ENCODE peak calls at places on chromosomes 13 and 19, in six cellular contexts. Z is sigmoid colon, R is HCT116, K is H1, B is SK-N-SH, Y is Panc1. X is an unnamed sample. For H3K9me3, the result is how much of the 10 kb centered on the place peaks cover.

GRCh38 chr13:74487091-74487722 is 353.0 kb upstream of the KLF12 start:
- DNase-seq in Z (no peak), R (no peak), K (no peak), B (no peak), Y (no peak), X (no peak)

GRCh38 chr13:113426591-113426986 is 26.7 kb downstream of the ADPRHL1 start:
- DNase-seq in Z (no peak), R (no peak), K (no peak), B (no peak), Y (no peak), X (no peak)

GRCh38 chr19:38700933-38701454 is 43.3 kb downstream of the CAPN12 start:
- DNase-seq in Z (no peak), R (no peak), K (no peak), B (no peak), Y (no peak), X (no peak)

GRCh38 chr13:77016888-77017623 is 9.9 kb downstream of the FBXL3 start:
- DNase-seq in Z (no peak), R (no peak), K (no peak), B (no peak), Y (no peak), X (no peak)

GRCh38 chr13:40114305-40114896 is 458.9 kb downstream of the COG6 start:
- DNase-seq in Z (no peak), R (no peak), K (no peak), B (no peak), Y (no peak), X (no peak)

GRCh38 chr19:16660763-16661479 is at the start of gene TMEM38A:
- DNase-seq in Z (peak), R (no peak), K (peak), B (peak), Y (no peak), X (peak)

GRCh38 chr19:29590278-29590677 is 15.8 kb upstream of the POP4 start:
- DNase-seq in Z (no peak), R (no peak), K (no peak), B (no peak), Y (no peak), X (no peak)

GRCh38 chr13:73228546-73228945 is 169.7 kb downstream of the KLF5 start:
- DNase-seq in Z (no peak), R (no peak), K (no peak), B (no peak), Y (no peak), X (no peak)

GRCh38 chr13:30877335-30877734 is 28.7 kb upstream of the MEDAG start:
- DNase-seq in Z (no peak), R (no peak), K (no peak), B (no peak), Y (no peak), X (no peak)

GRCh38 chr19:43148233-43148632 is 38.1 kb downstream of the PSG5 start:
- DNase-seq in Z (no peak), R (no peak), K (no peak), B (no peak), Y (no peak), X (no peak)

GRCh38 chr13:100269837-100270236 is 180.9 kb downstream of the PCCA start:
- DNase-seq in Z (peak), R (no peak), K (no peak), B (no peak), Y (no peak), X (peak)

GRCh38 chr13:23558675-23559536 is 11.3 kb upstream of the TNFRSF19 start:
- DNase-seq in Z (peak), R (peak), K (no peak), B (peak), Y (no peak), X (no peak)

GRCh38 chr19:31586282-31586681 is 237.0 kb upstream of the TSHZ3 start:
- DNase-seq in Z (no peak), R (no peak), K (no peak), B (no peak), Y (no peak), X (no peak)

GRCh38 chr19:31770220-31770619 is 421.0 kb upstream of the TSHZ3 start:
- DNase-seq in Z (no peak), R (no peak), K (no peak), B (no peak), Y (no peak), X (no peak)

GRCh38 chr19:40827386-40828247 is 22.6 kb downstream of the CYP2A6 start:
- DNase-seq in Z (no peak), R (no peak), K (no peak), B (no peak), Y (no peak), X (no peak)

GRCh38 chr19:35642312-35642711 is 767 bp downstream of the ETV2 start:
- DNase-seq in Z (no peak), R (no peak), K (peak), B (no peak), Y (no peak), X (no peak)

GRCh38 chr13:66329988-66330429 is 900.1 kb downstream of the PCDH9 start:
- DNase-seq in Z (no peak), R (no peak), K (no peak), B (no peak), Y (no peak), X (no peak)

GRCh38 chr13:28557725-28558124 is 62.8 kb upstream of the FLT1 start:
- DNase-seq in Z (no peak), R (no peak), K (no peak), B (no peak), Y (no peak), X (no peak)

GRCh38 chr13:29749401-29750177 is 100.8 kb downstream of the UBL3 start:
- DNase-seq in Z (no peak), R (no peak), K (no peak), B (no peak), Y (no peak), X (no peak)

GRCh38 chr13:43095771-43096719 is 72.7 kb downstream of the DNAJC15 start:
- DNase-seq in Z (no peak), R (no peak), K (no peak), B (no peak), Y (no peak), X (no peak)

GRCh38 chr13:35354305-35354704 is 122.2 kb downstream of the MAB21L1 start:
- DNase-seq in Z (no peak), R (no peak), K (no peak), B (no peak), Y (no peak), X (no peak)

GRCh38 chr13:93620366-93620765 is 393.8 kb downstream of the GPC6 start:
- DNase-seq in Z (no peak), R (no peak), K (no peak), B (no peak), Y (no peak), X (no peak)

GRCh38 chr19:3095375-3096191 is 1.4 kb downstream of the GNA11 start:
- DNase-seq in Z (no peak), R (no peak), K (peak), B (no peak), Y (no peak), X (peak)
- TF ChIP-seq POLR2AphosphoS5 in Z (no peak), R (no peak), K (no peak), B (no peak), Y (no peak), X (no peak)

DNA sequence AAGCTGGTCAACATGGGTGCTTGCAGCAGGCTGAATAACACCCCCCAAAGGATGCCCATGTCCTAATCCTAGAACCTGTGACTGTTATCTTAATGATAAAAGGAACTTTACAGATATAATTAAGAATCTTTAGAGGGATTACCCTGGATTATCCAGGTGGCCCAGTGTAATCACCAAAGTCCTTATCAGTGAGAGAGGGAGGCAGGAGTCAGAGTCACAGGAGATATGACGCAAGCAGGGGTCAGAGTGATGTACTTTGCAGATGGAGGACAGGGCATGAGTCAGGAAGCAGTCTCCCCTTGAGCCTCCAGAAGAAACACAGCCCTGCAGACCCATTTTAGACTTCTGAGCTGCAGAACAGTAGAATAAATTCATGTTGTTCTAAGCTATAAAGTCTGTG is 9.8 kb downstream of the ZNF606 start:
- DNase-seq in Z (no peak), R (no peak), K (no peak), B (no peak), Y (no peak), X (no peak)
- H3K9me3 ChIP-seq in Z (half or more), R (under half), K (under half), B (under half), Y (under half), X (under half)

GRCh38 chr13:49082653-49083536 is 107.2 kb downstream of the FNDC3A start:
- DNase-seq in Z (no peak), R (no peak), K (no peak), B (no peak), Y (no peak), X (no peak)
- H3K4me3 ChIP-seq in Z (no peak), R (no peak), K (no peak), B (no peak), Y (no peak), X (no peak)

GRCh38 chr19:13964776-13965175 is 12.5 kb downstream of the DCAF15 start:
- DNase-seq in Z (no peak), R (no peak), K (no peak), B (no peak), Y (no peak), X (no peak)

GRCh38 chr19:13962738-13963602 is 10.7 kb downstream of the DCAF15 start:
- DNase-seq in Z (no peak), R (no peak), K (peak), B (no peak), Y (no peak), X (no peak)

GRCh38 chr19:13965377-13965896 is 13.1 kb downstream of the DCAF15 start:
- DNase-seq in Z (no peak), R (no peak), K (no peak), B (no peak), Y (no peak), X (no peak)

GRCh38 chr19:13961826-13962737 is 9.8 kb downstream of the DCAF15 start:
- DNase-seq in Z (no peak), R (no peak), K (peak), B (peak), Y (no peak), X (no peak)

DNA sequence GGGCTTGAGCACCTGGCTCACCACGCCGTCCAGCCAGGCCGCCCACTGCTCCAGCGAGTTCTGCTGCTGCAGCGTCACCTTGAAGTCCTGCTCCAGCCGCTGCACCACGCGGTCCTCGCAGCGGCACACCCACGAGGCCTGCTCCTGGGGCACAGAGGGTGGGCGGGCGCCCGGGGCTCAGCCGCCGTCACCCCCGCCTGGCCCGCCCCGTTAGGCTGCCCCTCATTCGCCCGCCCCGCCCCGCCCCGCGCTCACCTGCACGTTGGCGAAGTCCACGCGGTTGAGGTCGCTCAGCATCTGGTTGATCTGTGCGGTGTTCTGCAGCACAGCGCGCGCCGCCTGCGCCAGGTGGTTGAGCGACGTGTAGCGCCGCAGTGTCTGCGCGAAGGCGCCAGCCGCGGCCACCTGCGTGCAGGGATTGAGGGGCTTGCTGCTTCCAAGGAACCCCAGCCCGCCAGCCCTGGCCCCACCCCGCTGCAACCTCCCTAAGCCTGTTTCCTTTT is 11.3 kb downstream of the DCAF15 start:
- DNase-seq in Z (no peak), R (no peak), K (no peak), B (no peak), Y (no peak), X (no peak)
- TF ChIP-seq POLR2AphosphoS5 in Z (no peak), R (no peak), K (peak), B (no peak), Y (no peak), X (no peak)

GRCh38 chr19:9054768-9055167 is 32.1 kb upstream of the OR1M1 start:
- DNase-seq in Z (no peak), R (no peak), K (peak), B (no peak), Y (no peak), X (no peak)

GRCh38 chr19:9057505-9058258 is 29.2 kb upstream of the OR1M1 start:
- DNase-seq in Z (no peak), R (no peak), K (no peak), B (no peak), Y (no peak), X (no peak)

GRCh38 chr19:9052894-9053293 is 34.0 kb upstream of the OR1M1 start:
- DNase-seq in Z (no peak), R (no peak), K (no peak), B (no peak), Y (no peak), X (no peak)

DNA sequence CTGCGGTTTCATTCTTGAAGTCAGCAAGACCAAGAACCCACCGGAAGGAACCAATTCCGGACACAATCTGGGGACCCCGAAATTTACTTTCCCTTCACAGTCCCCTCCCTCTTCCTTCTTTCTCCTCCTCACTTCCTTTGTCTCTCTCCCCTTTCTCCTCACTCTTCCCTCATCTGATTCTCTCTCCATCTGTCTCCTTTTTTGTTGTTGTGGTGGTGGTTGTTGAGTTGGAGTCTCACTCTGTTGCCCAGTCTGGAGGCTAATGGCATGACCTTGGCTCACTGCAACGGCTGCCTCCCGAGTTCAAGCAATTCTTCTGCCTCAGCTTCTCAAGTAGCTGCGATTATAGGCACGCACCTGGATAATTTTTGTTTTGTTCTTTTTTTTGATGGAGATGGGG is 32.7 kb upstream of the OR1M1 start:
- DNase-seq in Z (no peak), R (no peak), K (no peak), B (no peak), Y (no peak), X (no peak)
- H3K9me3 ChIP-seq in Z (under half), R (under half), K (under half), B (under half), Y (under half), X (under half)

DNA sequence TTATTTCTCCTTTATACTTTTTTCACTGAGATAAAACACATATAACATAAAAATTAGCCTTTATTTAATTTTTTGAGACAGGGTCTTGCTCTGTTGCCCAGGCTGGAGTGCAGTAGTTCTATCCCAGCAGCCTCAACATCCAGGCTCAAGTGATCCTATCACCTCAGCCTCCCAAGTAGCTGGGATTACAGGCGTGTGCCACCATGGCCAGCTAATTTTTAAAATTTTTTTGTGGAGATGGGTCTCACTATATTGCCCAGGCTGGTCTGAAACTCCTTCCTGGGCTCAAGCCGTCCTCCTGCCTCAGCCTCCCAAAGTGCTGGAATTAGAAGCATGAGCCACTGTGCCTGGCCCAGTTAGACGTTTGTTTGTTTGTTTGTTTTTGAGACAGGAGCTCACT is 28.4 kb downstream of the CRTC1 start:
- DNase-seq in Z (no peak), R (no peak), K (no peak), B (no peak), Y (no peak), X (no peak)
- H3K4me3 ChIP-seq in Z (no peak), R (no peak), K (no peak), B (no peak), Y (no peak), X (no peak)

GRCh38 chr19:50152578-50152977 is 10.5 kb downstream of the IZUMO2 start:
- DNase-seq in Z (no peak), R (no peak), K (no peak), B (no peak), Y (no peak), X (no peak)

GRCh38 chr19:50148528-50148927 is 14.6 kb downstream of the IZUMO2 start:
- DNase-seq in Z (no peak), R (no peak), K (no peak), B (no peak), Y (no peak), X (no peak)

DNA sequence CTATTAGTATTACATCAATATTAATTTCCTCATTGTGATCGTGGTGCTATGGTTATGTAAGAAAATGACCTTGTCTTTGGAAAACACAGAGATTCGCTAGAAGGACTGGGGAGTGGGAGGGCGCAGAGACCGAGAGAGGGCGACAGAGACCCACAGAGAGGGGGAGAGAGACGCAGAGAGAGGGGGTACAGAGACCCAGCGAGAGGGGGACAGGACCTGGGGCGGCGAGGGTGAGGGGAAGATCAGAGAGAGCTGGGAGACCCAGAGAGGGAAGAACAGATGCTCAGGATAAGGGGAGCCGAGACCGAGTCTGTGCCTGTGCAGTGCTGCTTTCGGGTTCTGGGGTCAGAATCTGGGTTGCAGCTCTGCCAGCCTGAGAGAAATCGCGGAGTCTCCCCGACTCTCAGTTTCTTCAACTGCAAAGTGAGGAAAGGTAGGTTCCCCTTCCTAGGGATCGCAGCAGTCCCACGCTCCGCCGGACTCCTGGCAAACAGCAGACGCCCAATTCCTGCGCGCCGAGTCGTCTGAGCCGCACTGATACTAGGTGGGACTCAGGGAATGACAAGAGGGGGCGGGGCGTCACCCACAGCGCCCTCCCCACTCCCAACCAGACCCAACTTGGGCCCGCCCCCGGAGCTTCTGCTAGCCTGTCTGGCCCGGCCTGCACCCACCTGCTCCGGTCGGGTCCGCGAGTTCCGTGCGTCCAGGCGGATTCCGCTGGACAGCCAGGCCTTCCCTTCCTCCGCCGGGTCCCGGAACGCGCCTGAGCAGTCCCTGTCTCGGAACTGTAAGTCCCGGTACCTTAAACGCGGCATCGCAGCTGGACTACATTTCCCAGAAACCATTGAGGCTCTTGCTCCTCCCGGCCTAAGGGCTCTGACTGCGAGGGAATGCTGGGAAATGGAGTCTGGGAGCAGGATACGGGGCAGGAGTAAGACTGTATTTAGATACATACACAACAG is 15.3 kb downstream of the IZUMO2 start:
- DNase-seq in Z (peak), R (peak), K (peak), B (peak), Y (peak), X (peak)
- TF ChIP-seq POLR2AphosphoS5 in Z (no peak), R (peak), K (no peak), B (no peak), Y (no peak), X (no peak)

GRCh38 chr19:8820234-8820633 is 11.9 kb downstream of the ZNF558 start:
- DNase-seq in Z (no peak), R (no peak), K (no peak), B (no peak), Y (no peak), X (no peak)
- H3K9me3 ChIP-seq in Z (under half), R (under half), K (under half), B (under half), Y (under half), X (under half)